ENCODE peak calls at places on chromosomes 11 and 22, in nine cellular contexts. T is ureter, C is activated T-cell treated with anti-CD3 and anti-CD28 coated beads for 48 hours, E is T-helper 9 cell, W is NCI-H2081, K is hepatic stellate cell, Z is Calu3, P is astrocyte of the spinal cord, Y is GM06990. N is an unnamed sample.

GRCh38 chr11:111983187-111983986 is 41.8 kb upstream of the DLAT start:
- DNase-seq in Y (no peak), P (peak; percentile 46), W (peak; percentile 4), Z (peak; percentile 61), K (no peak), C (no peak), T (no peak), E (no peak), N (no peak)

GRCh38 chr11:75475767-75476650 is 43.0 kb upstream of the KLHL35 start:
- DNase-seq in P (no peak), K (no peak), C (peak; percentile 12), T (peak; percentile 63), E (no peak), Y (peak; percentile 27), W (no peak), Z (no peak), N (no peak)

GRCh38 chr11:118930152-118930712 is 4.5 kb upstream of the BCL9L start:
- DNase-seq in C (peak; percentile 83), Y (peak; percentile 74), E (peak; percentile 87), W (peak; percentile 95), K (peak; percentile 78), T (peak; percentile 94), P (peak; percentile 78), Z (peak; percentile 89), N (peak; percentile 51)

GRCh38 chr11:73087730-73088129 is 54.4 kb downstream of the FCHSD2 start:
- DNase-seq in C (no peak), E (no peak), Z (no peak), Y (no peak), P (no peak), T (no peak), K (no peak), W (no peak), N (peak; percentile 53)

GRCh38 chr11:69115586-69116560 is 39.9 kb upstream of the SMIM38 start:
- DNase-seq in Z (peak; percentile 67), W (no peak), E (no peak), P (no peak), C (no peak), T (no peak), Y (no peak), K (no peak), N (no peak)

GRCh38 chr11:10770626-10771254 is 19.7 kb downstream of the CTR9 start:
- DNase-seq in T (no peak), C (no peak), Z (peak; percentile 67), P (peak; percentile 44), E (peak; percentile 10), K (no peak), W (no peak), Y (no peak), N (no peak)

GRCh38 chr11:25535462-25535861 is 796.5 kb upstream of the ANO3 start:
- DNase-seq in C (no peak), Z (no peak), W (no peak), Y (no peak), K (no peak), E (no peak), T (no peak), P (no peak), N (no peak)

GRCh38 chr11:112613051-112613972 is 347.9 kb upstream of the NCAM1 start:
- DNase-seq in K (peak; percentile 43), C (no peak), Y (no peak), Z (peak; percentile 88), E (no peak), W (peak; percentile 9), P (peak; percentile 75), T (no peak), N (no peak)

GRCh38 chr11:114179234-114179941 is 116.8 kb upstream of the NNMT start:
- DNase-seq in P (peak; percentile 95), K (no peak), T (peak; percentile 86), Z (no peak), W (no peak), C (no peak), Y (no peak), E (no peak), N (no peak)

GRCh38 chr11:57761301-57762234 is at the start of gene CTNND1:
- DNase-seq in K (peak; percentile 98), E (no peak), Y (peak; percentile 59), C (no peak), Z (peak; percentile 89), W (peak; percentile 93), P (peak; percentile 99), T (peak; percentile 93), N (peak; percentile 77)

GRCh38 chr11:113771964-113772363 is 1.5 kb downstream of the ZW10 start:
- DNase-seq in Z (no peak), C (no peak), W (no peak), Y (no peak), P (no peak), K (no peak), T (no peak), E (no peak), N (no peak)

GRCh38 chr11:69005183-69005630 is 7.8 kb downstream of the MRGPRF start:
- DNase-seq in C (no peak), Y (no peak), T (peak; percentile 42), K (no peak), Z (no peak), E (no peak), W (no peak), P (no peak), N (no peak)

GRCh38 chr11:1796297-1797011 is 32.7 kb upstream of the CTSD start:
- DNase-seq in Y (no peak), K (no peak), E (no peak), Z (no peak), W (no peak), P (no peak), C (no peak), T (peak; percentile 78), N (no peak)

GRCh38 chr11:114259124-114259526 is 37.1 kb upstream of the NNMT start:
- DNase-seq in T (no peak), P (no peak), K (no peak), E (no peak), Z (no peak), Y (no peak), W (peak; percentile 52), C (no peak), N (no peak)

GRCh38 chr11:66123902-66124301 is 53.8 kb downstream of the PACS1 start:
- DNase-seq in W (no peak), K (no peak), T (no peak), Z (no peak), Y (no peak), C (no peak), P (no peak), E (no peak), N (no peak)

GRCh38 chr11:75771646-75772410 is 3.2 kb downstream of the DGAT2 start:
- DNase-seq in E (no peak), Y (no peak), C (no peak), P (peak; percentile 10), Z (no peak), W (no peak), T (no peak), K (no peak), N (no peak)

GRCh38 chr11:72328366-72329224 is 84.6 kb upstream of the PHOX2A start:
- DNase-seq in T (no peak), W (no peak), Z (no peak), Y (no peak), P (peak; percentile 48), K (no peak), C (no peak), E (no peak), N (no peak)

GRCh38 chr11:64564947-64565889 is 25.8 kb upstream of the SLC22A12 start:
- DNase-seq in E (no peak), C (no peak), T (no peak), Y (no peak), Z (no peak), W (no peak), K (no peak), P (no peak), N (no peak)

GRCh38 chr22:42297778-42298177 is 27.3 kb upstream of the TCF20 start:
- DNase-seq in C (no peak), K (no peak), Y (no peak), T (no peak), E (no peak), P (no peak), Z (no peak), W (no peak), N (no peak)

GRCh38 chr11:116176484-116177005 is 596.2 kb downstream of the BUD13 start:
- DNase-seq in Z (no peak), W (no peak), T (no peak), K (no peak), C (no peak), P (no peak), Y (no peak), E (no peak), N (no peak)

GRCh38 chr22:48450188-48450825 is 1377.4 kb downstream of the BRD1 start:
- DNase-seq in W (no peak), P (no peak), Y (no peak), C (no peak), T (no peak), K (no peak), E (no peak), Z (no peak), N (no peak)

GRCh38 chr11:5153574-5154431 is 754 bp downstream of the OR52A1 start:
- DNase-seq in C (no peak), Z (no peak), W (no peak), Y (no peak), P (no peak), K (no peak), E (no peak), T (no peak), N (no peak)

GRCh38 chr11:40514124-40514523 is 945.3 kb downstream of the LRRC4C start:
- DNase-seq in W (no peak), K (no peak), P (no peak), Z (no peak), Y (no peak), C (no peak), T (no peak), E (no peak), N (no peak)

N was measured in GM12878.